ENCODE peak calls at places on chromosomes 11 and 22, in eight cellular contexts. One of them, this sample, is unnamed.

GRCh38 chr11:58949184-58949583 is 9.9 kb downstream of the GLYATL1 start:
- DNase-seq in PC-9: no peak
- DNase-seq in psoas muscle: no peak
- DNase-seq in foreskin fibroblast: no peak
- DNase-seq in gastrocnemius medialis: no peak
- DNase-seq in cardiac fibroblast: no peak
- DNase-seq in fibroblast of the aortic adventitia: no peak
- DNase-seq in GM23338: no peak
- DNase-seq in this sample: no peak

GRCh38 chr11:125257751-125258150 is 93.2 kb downstream of the PKNOX2 start:
- DNase-seq in cardiac fibroblast: no peak
- DNase-seq in foreskin fibroblast: no peak
- DNase-seq in GM23338: no peak
- DNase-seq in gastrocnemius medialis: no peak
- DNase-seq in PC-9: no peak
- DNase-seq in psoas muscle: no peak
- DNase-seq in fibroblast of the aortic adventitia: no peak
- DNase-seq in this sample: no peak

GRCh38 chr11:19853016-19853415 is 140.4 kb downstream of the NAV2 start:
- DNase-seq in GM23338: no peak
- DNase-seq in psoas muscle: no peak
- DNase-seq in PC-9: no peak
- DNase-seq in fibroblast of the aortic adventitia: peak
- DNase-seq in gastrocnemius medialis: no peak
- DNase-seq in cardiac fibroblast: no peak
- DNase-seq in foreskin fibroblast: peak
- DNase-seq in this sample: no peak

GRCh38 chr22:31838917-31839316 is 85.1 kb downstream of the DEPDC5 start:
- DNase-seq in gastrocnemius medialis: no peak
- DNase-seq in psoas muscle: no peak
- DNase-seq in PC-9: peak
- DNase-seq in cardiac fibroblast: no peak
- DNase-seq in fibroblast of the aortic adventitia: no peak
- DNase-seq in foreskin fibroblast: no peak
- DNase-seq in GM23338: no peak
- DNase-seq in this sample: no peak

GRCh38 chr11:2531277-2531986 is 86.6 kb downstream of the KCNQ1 start:
- DNase-seq in cardiac fibroblast: peak
- DNase-seq in psoas muscle: peak
- DNase-seq in GM23338: peak
- DNase-seq in foreskin fibroblast: peak
- DNase-seq in fibroblast of the aortic adventitia: peak
- DNase-seq in gastrocnemius medialis: no peak
- DNase-seq in PC-9: no peak
- DNase-seq in this sample: peak

GRCh38 chr11:15006139-15006759 is 34.1 kb upstream of the CALCA start:
- DNase-seq in psoas muscle: no peak
- DNase-seq in GM23338: peak
- DNase-seq in fibroblast of the aortic adventitia: peak
- DNase-seq in cardiac fibroblast: peak
- DNase-seq in gastrocnemius medialis: no peak
- DNase-seq in PC-9: no peak
- DNase-seq in foreskin fibroblast: peak
- DNase-seq in this sample: peak

GRCh38 chr11:113397212-113397611 is 9.6 kb downstream of the ANKK1 start:
- DNase-seq in psoas muscle: no peak
- DNase-seq in foreskin fibroblast: no peak
- DNase-seq in GM23338: no peak
- DNase-seq in fibroblast of the aortic adventitia: no peak
- DNase-seq in gastrocnemius medialis: no peak
- DNase-seq in cardiac fibroblast: no peak
- DNase-seq in PC-9: no peak
- DNase-seq in this sample: no peak

GRCh38 chr11:17275376-17276235 is 933 bp upstream of the NUCB2 start:
- DNase-seq in psoas muscle: no peak
- DNase-seq in foreskin fibroblast: peak
- DNase-seq in cardiac fibroblast: no peak
- DNase-seq in fibroblast of the aortic adventitia: peak
- DNase-seq in GM23338: no peak
- DNase-seq in PC-9: no peak
- DNase-seq in gastrocnemius medialis: no peak
- DNase-seq in this sample: no peak

GRCh38 chr11:78276311-78276710 is 87.6 kb downstream of the USP35 start:
- DNase-seq in GM23338: no peak
- DNase-seq in fibroblast of the aortic adventitia: no peak
- DNase-seq in cardiac fibroblast: no peak
- DNase-seq in psoas muscle: no peak
- DNase-seq in PC-9: no peak
- DNase-seq in foreskin fibroblast: no peak
- DNase-seq in gastrocnemius medialis: no peak
- DNase-seq in this sample: no peak

GRCh38 chr22:33865996-33866395 is 54.3 kb downstream of the LARGE1 start:
- DNase-seq in gastrocnemius medialis: no peak
- DNase-seq in psoas muscle: no peak
- DNase-seq in fibroblast of the aortic adventitia: no peak
- DNase-seq in foreskin fibroblast: no peak
- DNase-seq in cardiac fibroblast: no peak
- DNase-seq in PC-9: no peak
- DNase-seq in GM23338: no peak
- DNase-seq in this sample: no peak

GRCh38 chr11:57777969-57778317 is 16.3 kb downstream of the CTNND1 start:
- DNase-seq in psoas muscle: no peak
- DNase-seq in PC-9: peak
- DNase-seq in cardiac fibroblast: peak
- DNase-seq in fibroblast of the aortic adventitia: no peak
- DNase-seq in GM23338: peak
- DNase-seq in foreskin fibroblast: peak
- DNase-seq in gastrocnemius medialis: no peak
- DNase-seq in this sample: no peak

GRCh38 chr11:57776577-57776976 is 15.0 kb downstream of the CTNND1 start:
- DNase-seq in PC-9: no peak
- DNase-seq in GM23338: no peak
- DNase-seq in cardiac fibroblast: no peak
- DNase-seq in psoas muscle: no peak
- DNase-seq in foreskin fibroblast: no peak
- DNase-seq in fibroblast of the aortic adventitia: no peak
- DNase-seq in gastrocnemius medialis: no peak
- DNase-seq in this sample: no peak

GRCh38 chr11:57776101-57776511 is 14.5 kb downstream of the CTNND1 start:
- DNase-seq in PC-9: peak
- DNase-seq in cardiac fibroblast: peak
- DNase-seq in GM23338: peak
- DNase-seq in fibroblast of the aortic adventitia: peak
- DNase-seq in gastrocnemius medialis: no peak
- DNase-seq in psoas muscle: no peak
- DNase-seq in foreskin fibroblast: peak
- DNase-seq in this sample: no peak

GRCh38 chr11:57773026-57773598 is 11.5 kb downstream of the CTNND1 start:
- DNase-seq in GM23338: no peak
- DNase-seq in psoas muscle: no peak
- DNase-seq in gastrocnemius medialis: no peak
- DNase-seq in foreskin fibroblast: no peak
- DNase-seq in cardiac fibroblast: no peak
- DNase-seq in PC-9: peak
- DNase-seq in fibroblast of the aortic adventitia: no peak
- DNase-seq in this sample: no peak

GRCh38 chr11:57775474-57775873 is 13.9 kb downstream of the CTNND1 start:
- DNase-seq in foreskin fibroblast: no peak
- DNase-seq in gastrocnemius medialis: no peak
- DNase-seq in psoas muscle: no peak
- DNase-seq in GM23338: no peak
- DNase-seq in cardiac fibroblast: peak
- DNase-seq in fibroblast of the aortic adventitia: peak
- DNase-seq in PC-9: no peak
- DNase-seq in this sample: no peak
- H3K4me3 ChIP-seq in foreskin fibroblast: no peak
- H3K4me3 ChIP-seq in gastrocnemius medialis: peak
- H3K4me3 ChIP-seq in psoas muscle: peak
- H3K4me3 ChIP-seq in GM23338: peak
- H3K4me3 ChIP-seq in cardiac fibroblast: no peak
- H3K4me3 ChIP-seq in fibroblast of the aortic adventitia: peak
- H3K4me3 ChIP-seq in PC-9: peak
- H3K4me3 ChIP-seq in this sample: no peak

GRCh38 chr22:49970528-49971231 is 10.1 kb downstream of the PIM3 start:
- DNase-seq in foreskin fibroblast: peak
- DNase-seq in cardiac fibroblast: peak
- DNase-seq in psoas muscle: peak
- DNase-seq in GM23338: peak
- DNase-seq in gastrocnemius medialis: peak
- DNase-seq in fibroblast of the aortic adventitia: peak
- DNase-seq in PC-9: peak
- DNase-seq in this sample: peak
- TF ChIP-seq CTCF in foreskin fibroblast: no peak
- TF ChIP-seq CTCF in cardiac fibroblast: no peak
- TF ChIP-seq CTCF in psoas muscle: no peak
- TF ChIP-seq CTCF in GM23338: no peak
- TF ChIP-seq CTCF in gastrocnemius medialis: no peak
- TF ChIP-seq CTCF in fibroblast of the aortic adventitia: no peak
- TF ChIP-seq CTCF in PC-9: no peak
- TF ChIP-seq CTCF in this sample: no peak

GRCh38 chr11:12694182-12694531 is 19.9 kb downstream of the TEAD1 start:
- DNase-seq in GM23338: peak
- DNase-seq in PC-9: no peak
- DNase-seq in gastrocnemius medialis: no peak
- DNase-seq in fibroblast of the aortic adventitia: peak
- DNase-seq in cardiac fibroblast: peak
- DNase-seq in psoas muscle: no peak
- DNase-seq in foreskin fibroblast: no peak
- DNase-seq in this sample: no peak

GRCh38 chr11:12693485-12694181 is 19.4 kb downstream of the TEAD1 start:
- DNase-seq in GM23338: no peak
- DNase-seq in fibroblast of the aortic adventitia: peak
- DNase-seq in psoas muscle: peak
- DNase-seq in gastrocnemius medialis: peak
- DNase-seq in PC-9: peak
- DNase-seq in foreskin fibroblast: peak
- DNase-seq in cardiac fibroblast: peak
- DNase-seq in this sample: peak

GRCh38 chr11:12692238-12693074 is 18.2 kb downstream of the TEAD1 start:
- DNase-seq in foreskin fibroblast: peak
- DNase-seq in cardiac fibroblast: peak
- DNase-seq in GM23338: no peak
- DNase-seq in psoas muscle: peak
- DNase-seq in fibroblast of the aortic adventitia: peak
- DNase-seq in gastrocnemius medialis: peak
- DNase-seq in PC-9: no peak
- DNase-seq in this sample: peak

GRCh38 chr11:12691473-12691872 is 17.3 kb downstream of the TEAD1 start:
- DNase-seq in gastrocnemius medialis: no peak
- DNase-seq in GM23338: no peak
- DNase-seq in PC-9: no peak
- DNase-seq in psoas muscle: no peak
- DNase-seq in foreskin fibroblast: peak
- DNase-seq in cardiac fibroblast: no peak
- DNase-seq in fibroblast of the aortic adventitia: no peak
- DNase-seq in this sample: peak

GRCh38 chr11:12693075-12693473 is 18.9 kb downstream of the TEAD1 start:
- DNase-seq in gastrocnemius medialis: no peak
- DNase-seq in foreskin fibroblast: no peak
- DNase-seq in PC-9: no peak
- DNase-seq in cardiac fibroblast: peak
- DNase-seq in psoas muscle: no peak
- DNase-seq in GM23338: no peak
- DNase-seq in fibroblast of the aortic adventitia: no peak
- DNase-seq in this sample: no peak
- H3K4me3 ChIP-seq in gastrocnemius medialis: peak
- H3K4me3 ChIP-seq in foreskin fibroblast: peak
- H3K4me3 ChIP-seq in PC-9: peak
- H3K4me3 ChIP-seq in cardiac fibroblast: no peak
- H3K4me3 ChIP-seq in psoas muscle: peak
- H3K4me3 ChIP-seq in GM23338: no peak
- H3K4me3 ChIP-seq in fibroblast of the aortic adventitia: peak
- H3K4me3 ChIP-seq in this sample: peak

GRCh38 chr22:44351037-44351436 is 38.3 kb upstream of the SHISAL1 start:
- DNase-seq in gastrocnemius medialis: no peak
- DNase-seq in fibroblast of the aortic adventitia: no peak
- DNase-seq in psoas muscle: no peak
- DNase-seq in foreskin fibroblast: no peak
- DNase-seq in cardiac fibroblast: no peak
- DNase-seq in GM23338: no peak
- DNase-seq in PC-9: no peak
- DNase-seq in this sample: no peak

GRCh38 chr22:44347098-44347497 is 34.3 kb upstream of the SHISAL1 start:
- DNase-seq in PC-9: no peak
- DNase-seq in foreskin fibroblast: no peak
- DNase-seq in gastrocnemius medialis: no peak
- DNase-seq in GM23338: no peak
- DNase-seq in fibroblast of the aortic adventitia: no peak
- DNase-seq in cardiac fibroblast: no peak
- DNase-seq in psoas muscle: no peak
- DNase-seq in this sample: no peak

GRCh38 chr22:44347549-44347948 is 34.8 kb upstream of the SHISAL1 start:
- DNase-seq in fibroblast of the aortic adventitia: no peak
- DNase-seq in cardiac fibroblast: no peak
- DNase-seq in PC-9: no peak
- DNase-seq in foreskin fibroblast: no peak
- DNase-seq in GM23338: no peak
- DNase-seq in gastrocnemius medialis: no peak
- DNase-seq in psoas muscle: no peak
- DNase-seq in this sample: no peak

GRCh38 chr22:44351685-44352377 is 39.1 kb upstream of the SHISAL1 start:
- DNase-seq in cardiac fibroblast: peak
- DNase-seq in gastrocnemius medialis: no peak
- DNase-seq in PC-9: peak
- DNase-seq in foreskin fibroblast: peak
- DNase-seq in GM23338: peak
- DNase-seq in fibroblast of the aortic adventitia: peak
- DNase-seq in psoas muscle: no peak
- DNase-seq in this sample: peak

DNA sequence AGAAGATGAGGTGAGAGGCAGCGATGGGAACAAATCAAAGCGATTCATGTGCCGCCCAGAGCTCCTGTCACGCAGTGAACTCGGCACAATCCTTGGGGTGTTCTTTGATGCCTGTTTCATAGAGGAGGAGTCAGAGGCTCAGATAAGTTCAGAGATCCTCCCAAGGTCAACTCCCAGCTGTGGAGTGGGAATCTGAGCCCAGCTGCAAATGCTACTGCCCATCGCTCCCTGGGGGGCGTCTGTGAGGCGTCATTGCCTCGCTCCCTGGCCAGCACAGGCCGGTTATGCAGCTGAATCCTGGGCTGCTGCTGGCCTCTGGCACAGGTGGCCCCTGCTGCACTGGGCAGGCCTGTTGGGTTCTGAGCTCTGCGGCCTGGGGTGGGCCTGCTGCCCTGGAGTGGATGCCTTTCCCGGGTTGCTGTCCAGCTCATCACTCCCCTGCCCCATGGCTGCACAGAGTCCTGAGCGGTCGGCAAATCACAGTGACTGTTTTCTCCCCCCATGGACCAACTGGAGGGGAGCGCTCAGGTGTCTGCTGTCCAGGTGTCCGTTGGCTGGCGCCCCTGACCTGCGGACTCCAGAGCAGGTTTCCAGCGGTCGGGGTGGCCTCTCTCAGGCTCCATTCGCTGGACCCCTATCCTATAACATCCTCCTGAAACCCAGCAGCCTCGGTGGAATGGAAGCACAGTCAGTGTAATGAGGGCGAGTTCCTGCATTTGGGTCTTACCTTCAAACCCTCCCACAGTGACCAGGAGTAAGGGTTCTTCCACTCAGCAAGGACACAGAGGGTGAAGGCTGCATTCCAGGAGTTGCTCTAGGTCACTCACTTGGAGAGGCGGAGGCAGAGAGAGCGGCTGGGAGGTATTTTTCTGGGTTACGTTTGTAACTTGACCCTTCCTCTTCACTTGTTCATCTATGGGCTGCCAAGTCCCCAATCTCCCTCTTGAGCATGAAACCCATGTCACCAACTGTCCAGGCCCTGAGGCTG is 36.5 kb upstream of the SHISAL1 start:
- DNase-seq in GM23338: no peak
- DNase-seq in PC-9: no peak
- DNase-seq in cardiac fibroblast: peak
- DNase-seq in fibroblast of the aortic adventitia: no peak
- DNase-seq in foreskin fibroblast: peak
- DNase-seq in gastrocnemius medialis: no peak
- DNase-seq in psoas muscle: no peak
- DNase-seq in this sample: no peak
- TF ChIP-seq CTCF in GM23338: no peak
- TF ChIP-seq CTCF in PC-9: no peak
- TF ChIP-seq CTCF in cardiac fibroblast: no peak
- TF ChIP-seq CTCF in fibroblast of the aortic adventitia: no peak
- TF ChIP-seq CTCF in foreskin fibroblast: no peak
- TF ChIP-seq CTCF in gastrocnemius medialis: no peak
- TF ChIP-seq CTCF in psoas muscle: no peak
- TF ChIP-seq CTCF in this sample: no peak

This sample was measured in HFF-Myc.